ENCODE peak calls at places on chromosomes 6 and 20, in four cellular contexts. F, B, Y and J are unnamed samples.

GRCh38 chr6:115485400-115485799 is 575.3 kb downstream of the FRK start:
- DNase-seq in B (no peak), Y (no peak), F (no peak), J (no peak)

GRCh38 chr6:14178083-14178445 is 60.5 kb downstream of the CD83 start:
- DNase-seq in B (no peak), Y (no peak), F (no peak), J (no peak)

GRCh38 chr6:142822383-142822782 is 122.6 kb downstream of the HIVEP2 start:
- DNase-seq in F (no peak), Y (no peak), B (no peak), J (no peak)

GRCh38 chr6:166870602-166871208 is 85.6 kb downstream of the RNASET2 start:
- DNase-seq in F (no peak), Y (no peak), B (no peak), J (no peak)

GRCh38 chr6:12152023-12152960 is 137.9 kb upstream of the EDN1 start:
- DNase-seq in Y (no peak), F (no peak), B (no peak), J (no peak)

GRCh38 chr6:90221403-90221802 is 75.2 kb downstream of the BACH2 start:
- DNase-seq in Y (no peak), B (no peak), F (no peak), J (no peak)

GRCh38 chr6:167115054-167115453 is 7.8 kb upstream of the CCR6 start:
- DNase-seq in Y (no peak), F (no peak), B (no peak), J (no peak)

GRCh38 chr20:63129991-63130653 is 85.8 kb downstream of the YTHDF1 start:
- DNase-seq in B (no peak), Y (no peak), F (no peak), J (no peak)

GRCh38 chr6:5580736-5581568 is 319.6 kb downstream of the FARS2 start:
- DNase-seq in F (no peak), Y (no peak), B (no peak), J (no peak)

GRCh38 chr6:3722785-3723184 is 28.7 kb downstream of the PXDC1 start:
- DNase-seq in F (no peak), Y (no peak), B (no peak), J (no peak)

GRCh38 chr6:78909391-78909790 is 42.0 kb downstream of the IRAK1BP1 start:
- DNase-seq in F (no peak), B (no peak), Y (no peak), J (no peak)

GRCh38 chr6:135144678-135145508 is 36.2 kb upstream of the MYB start:
- DNase-seq in B (no peak), F (no peak), Y (no peak), J (no peak)

GRCh38 chr6:47144306-47144705 is 102.2 kb upstream of the ADGRF1 start:
- DNase-seq in B (no peak), F (no peak), Y (no peak), J (no peak)

GRCh38 chr6:122220254-122220653 is 179.2 kb upstream of the HSF2 start:
- DNase-seq in B (no peak), F (no peak), Y (no peak), J (no peak)

GRCh38 chr6:26175428-26176181 is 88.4 kb downstream of the HFE start:
- DNase-seq in F (no peak), Y (no peak), B (peak; percentile 55), J (no peak)

GRCh38 chr6:9025223-9025622 is 589.9 kb upstream of the SLC35B3 start:
- DNase-seq in F (no peak), B (no peak), Y (no peak), J (no peak)

GRCh38 chr6:150667977-150668716 is 68.5 kb downstream of the PLEKHG1 start:
- DNase-seq in Y (peak; percentile 97), F (peak; percentile 92), B (peak; percentile 80), J (peak; percentile 79)

GRCh38 chr20:14959506-14960493 is 622.4 kb upstream of the FLRT3 start:
- DNase-seq in B (no peak), Y (no peak), F (no peak), J (no peak)

GRCh38 chr20:46253391-46253790 is 54.9 kb downstream of the CDH22 start:
- DNase-seq in B (no peak), F (no peak), Y (peak; percentile 30), J (no peak)

GRCh38 chr6:157659536-157660271 is 163.3 kb upstream of the SNX9 start:
- DNase-seq in F (no peak), Y (no peak), B (no peak), J (peak; percentile 28)

GRCh38 chr6:38593419-38593818 is 46.3 kb downstream of the BTBD9 start:
- DNase-seq in Y (no peak), B (no peak), F (no peak), J (no peak)

GRCh38 chr20:23132930-23133559 is 46.9 kb upstream of the CD93 start:
- DNase-seq in F (no peak), B (no peak), Y (no peak), J (no peak)

GRCh38 chr6:39209908-39210307 is 19.4 kb downstream of the KCNK5 start:
- DNase-seq in Y (no peak), B (no peak), F (no peak), J (no peak)

GRCh38 chr6:6546318-6547110 is 42.0 kb upstream of the LY86 start:
- DNase-seq in F (peak; percentile 53), B (peak; percentile 47), Y (peak; percentile 28), J (peak; percentile 83)

GRCh38 chr20:25574411-25574810 is 10.9 kb downstream of the NINL start:
- DNase-seq in F (no peak), Y (no peak), B (no peak), J (no peak)

GRCh38 chr6:44422534-44422933 is 35.0 kb downstream of the CDC5L start:
- DNase-seq in B (no peak), F (no peak), Y (no peak), J (no peak)

GRCh38 chr6:97215157-97215769 is 67.8 kb downstream of the MMS22L start:
- DNase-seq in Y (no peak), F (no peak), B (peak; percentile 49), J (no peak)

GRCh38 chr6:4559281-4559875 is 216.8 kb upstream of the CDYL start:
- DNase-seq in F (no peak), Y (no peak), B (no peak), J (no peak)

GRCh38 chr6:168157272-168158007 is 78.4 kb upstream of the FRMD1 start:
- DNase-seq in B (no peak), Y (no peak), F (no peak), J (no peak)

GRCh38 chr20:62905536-62906117 is 20.7 kb downstream of the DIDO1 start:
- DNase-seq in Y (no peak), F (no peak), B (no peak), J (no peak)

GRCh38 chr20:57381596-57382503 is 9.3 kb upstream of the RBM38 start:
- DNase-seq in F (peak; percentile 83), B (peak; percentile 73), Y (peak; percentile 86), J (peak; percentile 63)
- H3K27ac ChIP-seq in F (no peak overlapping the region), B (no peak overlapping the region), Y (no peak overlapping the region), J (no peak overlapping the region)

GRCh38 chr20:53962388-53962787 is 108.0 kb downstream of the BCAS1 start:
- DNase-seq in Y (no peak), F (no peak), B (no peak), J (no peak)

GRCh38 chr20:53960586-53961386 is 109.6 kb downstream of the BCAS1 start:
- DNase-seq in Y (no peak), F (no peak), B (no peak), J (no peak)

GRCh38 chr20:53958240-53958639 is 112.2 kb downstream of the BCAS1 start:
- DNase-seq in F (no peak), Y (no peak), B (no peak), J (no peak)

GRCh38 chr20:53961527-53961926 is 108.9 kb downstream of the BCAS1 start:
- DNase-seq in F (no peak), Y (no peak), B (no peak), J (no peak)

DNA sequence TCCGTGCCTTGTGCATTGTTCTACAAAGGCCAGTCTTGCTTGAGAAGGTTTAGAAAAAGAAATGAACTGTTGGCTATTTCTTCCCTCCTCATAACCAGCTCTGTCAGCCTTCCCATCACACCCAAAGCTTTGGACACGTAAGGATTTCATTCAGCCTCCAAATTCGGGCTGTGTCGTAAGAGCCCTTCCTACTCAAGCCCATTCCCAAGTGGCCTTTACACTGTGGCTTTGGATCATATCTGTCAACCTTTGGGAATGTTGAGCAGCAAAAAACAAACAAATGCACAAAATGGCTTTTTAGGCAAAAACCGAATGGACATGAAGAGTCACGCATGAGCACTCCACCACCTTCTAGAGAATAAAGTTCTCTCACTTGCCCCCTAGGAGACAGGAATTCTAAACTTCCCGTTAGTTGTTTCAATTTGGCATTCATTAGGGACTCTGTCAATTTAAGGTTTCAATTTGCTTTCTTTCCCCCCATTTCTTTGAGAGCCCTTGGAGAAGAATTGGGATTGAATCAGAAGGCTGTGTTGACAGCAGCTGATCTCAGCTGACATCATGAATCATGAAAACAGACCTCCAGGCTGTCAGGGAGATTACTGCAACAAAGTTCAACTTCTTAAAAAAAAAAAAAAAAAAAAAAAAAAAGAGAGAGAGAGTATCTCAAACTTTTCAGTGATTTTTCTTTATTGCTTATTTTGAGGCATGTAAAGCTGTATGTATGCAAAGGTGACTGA is 110.4 kb downstream of the BCAS1 start:
- DNase-seq in Y (no peak), F (no peak), B (no peak), J (no peak)
- H3K4me3 ChIP-seq in Y (no peak overlapping the region), F (no peak overlapping the region), B (no peak overlapping the region), J (no peak overlapping the region)

GRCh38 chr20:21302645-21303060 is 478 bp upstream of the XRN2 start:
- DNase-seq in Y (no peak), B (no peak), F (no peak), J (no peak)

GRCh38 chr20:21303061-21303871 is at the start of gene XRN2:
- DNase-seq in F (peak; percentile 97), B (peak; percentile 94), Y (peak; percentile 96), J (peak; percentile 95)

GRCh38 chr20:21303872-21304586 is 898 bp downstream of the XRN2 start:
- DNase-seq in F (no peak), Y (no peak), B (no peak), J (no peak)

GRCh38 chr20:21301940-21302644 is 1.0 kb upstream of the XRN2 start:
- DNase-seq in Y (no peak), B (no peak), F (no peak), J (no peak)
- H3K27ac ChIP-seq in Y (peak overlapping the region; percentile 97), B (no peak overlapping the region), F (no peak overlapping the region), J (peak overlapping the region; percentile 94)

DNA sequence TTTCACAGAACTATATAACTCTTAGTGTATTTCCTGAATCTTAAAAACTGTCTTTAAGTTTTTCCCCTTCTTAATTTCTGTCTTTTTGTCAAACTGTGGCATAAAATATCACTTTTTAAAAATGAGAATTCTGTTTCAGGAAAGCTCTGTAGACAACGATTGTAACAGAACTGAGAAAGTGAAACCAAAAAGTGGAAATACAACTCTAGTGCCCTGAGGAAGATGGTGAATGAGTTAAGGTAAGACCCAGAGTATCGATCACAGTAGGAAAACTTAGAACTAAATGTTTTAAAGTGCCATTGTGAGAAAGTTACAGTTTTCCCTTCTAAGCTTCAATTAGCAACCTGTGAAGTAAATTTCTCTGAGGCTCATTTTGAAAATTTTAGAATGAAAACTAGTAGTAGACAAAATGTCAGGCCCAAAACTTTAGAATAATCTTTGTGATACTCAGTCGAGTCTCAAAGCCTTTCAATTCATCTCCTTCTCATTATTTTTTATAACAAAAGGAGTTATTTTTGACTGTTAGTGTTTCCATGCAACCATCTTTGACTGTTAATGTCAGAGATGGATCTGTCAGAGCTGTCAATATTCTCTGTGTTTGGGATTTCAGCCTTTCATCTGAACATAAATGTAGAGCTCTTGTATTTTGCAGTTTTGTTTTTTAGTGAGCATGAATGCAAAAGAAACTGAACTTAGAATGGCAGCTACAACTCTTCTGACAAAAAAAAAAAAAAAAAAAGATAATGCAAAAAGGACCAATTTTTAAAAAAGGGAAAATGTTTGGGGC is 19.0 kb upstream of the TRDN start:
- DNase-seq in Y (no peak), F (no peak), B (no peak), J (no peak)
- H3K4me3 ChIP-seq in Y (no peak overlapping the region), F (no peak overlapping the region), B (no peak overlapping the region), J (peak overlapping the region; percentile 5)